ENCODE peak calls at places on chromosomes 2 and 18, in nine cellular contexts. L, Y, Q, Z, I, E, T, X and N are unnamed samples. For H3K36me3, the result is how much of the 10 kb centered on the place peaks cover.

GRCh38 chr2:35973737-35974132 is 381.8 kb upstream of the CRIM1 start:
- DNase-seq in Q (no peak), T (peak), I (no peak), Y (no peak), Z (no peak), L (peak), X (no peak), E (no peak), N (peak)

GRCh38 chr2:211068108-211068780 is 511.8 kb downstream of the CPS1 start:
- DNase-seq in E (no peak), X (no peak), L (no peak), I (no peak), Q (no peak), Y (no peak), Z (no peak), T (no peak), N (no peak)

GRCh38 chr2:20473128-20473527 is 26.3 kb downstream of the RHOB start:
- DNase-seq in L (no peak), E (no peak), Q (peak), T (no peak), I (no peak), Z (no peak), Y (no peak), X (no peak), N (peak)

GRCh38 chr2:118509319-118510016 is 338.0 kb downstream of the EN1 start:
- DNase-seq in Z (no peak), T (no peak), E (no peak), L (no peak), Q (no peak), Y (no peak), X (no peak), I (no peak), N (no peak)

GRCh38 chr2:134457353-134457752 is 203.5 kb downstream of the MGAT5 start:
- DNase-seq in Z (no peak), L (no peak), X (no peak), E (no peak), Y (no peak), T (peak), I (no peak), Q (peak), N (no peak)

GRCh38 chr18:63138469-63139340 is 180.9 kb downstream of the BCL2 start:
- DNase-seq in E (no peak), L (no peak), I (no peak), T (no peak), Y (no peak), Z (no peak), X (no peak), Q (no peak), N (no peak)

GRCh38 chr2:263774-264492 is at the start of gene SH3YL1:
- DNase-seq in Y (peak), Q (peak), X (no peak), L (peak), Z (no peak), I (peak), E (no peak), T (peak), N (no peak)

GRCh38 chr2:187544371-187545080 is 9.7 kb downstream of the TFPI start:
- DNase-seq in T (no peak), X (no peak), Q (no peak), Y (peak), E (no peak), I (no peak), Z (no peak), L (peak), N (peak)

GRCh38 chr18:5197461-5197860 is 404 bp upstream of the AKAIN1 start:
- DNase-seq in Y (no peak), X (no peak), Q (no peak), E (no peak), Z (no peak), L (no peak), T (no peak), I (no peak), N (no peak)

GRCh38 chr2:177117755-177118154 is 94.8 kb upstream of the HNRNPA3 start:
- DNase-seq in I (no peak), Q (no peak), L (peak), E (no peak), T (no peak), Z (no peak), Y (no peak), X (no peak), N (no peak)

GRCh38 chr2:137937246-137937645 is 27.0 kb upstream of the HNMT start:
- DNase-seq in E (no peak), L (no peak), Y (no peak), T (no peak), Q (no peak), X (no peak), Z (no peak), I (no peak), N (no peak)

GRCh38 chr2:46784278-46784677 is 131.3 kb downstream of the MCFD2 start:
- DNase-seq in L (no peak), X (no peak), I (no peak), Y (no peak), Z (no peak), T (no peak), Q (no peak), E (no peak), N (no peak)

GRCh38 chr2:107687087-107687486 is 139.6 kb upstream of the RGPD4 start:
- DNase-seq in Q (no peak), Y (no peak), L (no peak), X (no peak), T (no peak), I (no peak), Z (no peak), E (no peak), N (no peak)

GRCh38 chr2:120952318-120952717 is 216.7 kb downstream of the GLI2 start:
- DNase-seq in E (no peak), Q (no peak), I (no peak), Y (no peak), L (no peak), Z (peak), X (no peak), T (no peak), N (no peak)

GRCh38 chr2:235588750-235589149 is 94.9 kb downstream of the AGAP1 start:
- DNase-seq in L (no peak), I (peak), T (peak), Y (no peak), Q (no peak), Z (no peak), X (no peak), E (no peak), N (no peak)

GRCh38 chr2:222706616-222707015 is 35.2 kb downstream of the MOGAT1 start:
- DNase-seq in X (no peak), L (no peak), T (no peak), Z (no peak), Y (no peak), I (no peak), Q (no peak), E (no peak), N (no peak)

GRCh38 chr18:13615432-13615861 is 110.9 kb downstream of the FAM210A start:
- DNase-seq in Y (no peak), E (no peak), I (no peak), Q (no peak), T (no peak), L (no peak), X (no peak), Z (no peak), N (no peak)

GRCh38 chr2:26702025-26702424 is 9.5 kb downstream of the KCNK3 start:
- DNase-seq in L (no peak), Q (no peak), Y (no peak), T (no peak), I (no peak), X (no peak), Z (peak), E (no peak), N (no peak)

GRCh38 chr2:170155022-170155722 is 22.8 kb upstream of the MYO3B start:
- DNase-seq in I (no peak), X (peak), L (peak), E (no peak), Z (peak), T (no peak), Q (no peak), Y (no peak), N (no peak)

GRCh38 chr2:84478867-84479266 is 19.8 kb upstream of the SUCLG1 start:
- DNase-seq in Q (no peak), T (no peak), Y (no peak), Z (no peak), X (no peak), E (no peak), L (no peak), I (no peak), N (no peak)

GRCh38 chr2:134839649-134840048 is 1.2 kb downstream of the ACMSD start:
- DNase-seq in X (no peak), I (no peak), Z (no peak), T (no peak), L (no peak), Q (no peak), E (no peak), Y (no peak), N (no peak)

GRCh38 chr18:73947180-73947989 is 200.2 kb downstream of the FBXO15 start:
- DNase-seq in E (no peak), Y (no peak), I (no peak), Z (peak), Q (no peak), X (no peak), L (no peak), T (no peak), N (no peak)

GRCh38 chr18:45664824-45665763 is 49.8 kb downstream of the SLC14A2 start:
- DNase-seq in Z (peak), L (peak), E (peak), T (peak), X (peak), Q (peak), I (peak), Y (no peak), N (peak)

GRCh38 chr2:145020139-145020538 is 500.2 kb upstream of the ZEB2 start:
- DNase-seq in L (no peak), E (no peak), Z (no peak), I (no peak), Y (no peak), T (no peak), X (no peak), Q (no peak), N (no peak)

GRCh38 chr2:33425156-33425555 is 51.3 kb upstream of the RASGRP3 start:
- DNase-seq in X (no peak), L (no peak), E (no peak), T (no peak), I (no peak), Z (no peak), Y (no peak), Q (no peak), N (no peak)

GRCh38 chr2:33068261-33068660 is 121.5 kb downstream of the LTBP1 start:
- DNase-seq in T (no peak), E (no peak), L (no peak), Y (no peak), Q (no peak), X (no peak), I (no peak), Z (peak), N (no peak)

GRCh38 chr2:199895406-199895805 is 15.7 kb upstream of the C2orf69 start:
- DNase-seq in Y (no peak), X (no peak), I (no peak), E (no peak), T (no peak), Q (no peak), L (no peak), Z (no peak), N (no peak)

GRCh38 chr2:133836220-133836619 is 268.0 kb upstream of the NCKAP5 start:
- DNase-seq in X (no peak), L (no peak), I (no peak), T (no peak), Q (no peak), E (no peak), Y (no peak), Z (no peak), N (no peak)

GRCh38 chr18:8212893-8213805 is 396.1 kb upstream of the RAB12 start:
- DNase-seq in I (no peak), Q (no peak), E (no peak), X (no peak), Y (no peak), T (no peak), L (no peak), Z (peak), N (no peak)

GRCh38 chr2:88950010-88950409 is 258.5 kb downstream of the RPIA start:
- DNase-seq in I (no peak), E (no peak), X (no peak), Q (no peak), Y (no peak), T (no peak), L (peak), Z (no peak), N (no peak)

GRCh38 chr2:63544017-63544627 is 44.2 kb downstream of the WDPCP start:
- DNase-seq in Q (no peak), E (no peak), T (no peak), L (peak), X (no peak), Y (no peak), I (no peak), Z (peak), N (no peak)

GRCh38 chr2:40435426-40436092 is 16.3 kb downstream of the SLC8A1 start:
- DNase-seq in L (no peak), Q (no peak), I (no peak), E (no peak), Y (no peak), T (no peak), X (no peak), Z (no peak), N (no peak)

GRCh38 chr2:238865015-238865719 is 17.3 kb downstream of the TWIST2 start:
- DNase-seq in X (no peak), Y (no peak), Z (no peak), L (no peak), T (no peak), Q (no peak), I (no peak), E (no peak), N (no peak)

GRCh38 chr18:41809652-41810051 is 145.4 kb upstream of the PIK3C3 start:
- DNase-seq in Q (no peak), Y (no peak), T (no peak), E (no peak), L (no peak), Z (no peak), X (no peak), I (no peak), N (no peak)

GRCh38 chr18:63180971-63181376 is 138.6 kb downstream of the BCL2 start:
- DNase-seq in Q (no peak), X (no peak), I (no peak), E (no peak), Y (no peak), T (no peak), L (no peak), Z (no peak), N (no peak)

GRCh38 chr2:233922471-233922870 is 5.3 kb downstream of the TRPM8 start:
- DNase-seq in Y (no peak), X (no peak), L (no peak), I (no peak), E (no peak), T (no peak), Q (no peak), Z (peak), N (no peak)

GRCh38 chr18:12838178-12838634 is 45.8 kb downstream of the PTPN2 start:
- DNase-seq in I (peak), Q (peak), E (no peak), Z (peak), X (no peak), T (peak), L (no peak), Y (peak), N (peak)

GRCh38 chr2:225429718-225430117 is 30.2 kb downstream of the NYAP2 start:
- DNase-seq in T (peak), L (no peak), Y (no peak), Q (peak), X (no peak), I (no peak), Z (peak), E (no peak), N (no peak)

DNA sequence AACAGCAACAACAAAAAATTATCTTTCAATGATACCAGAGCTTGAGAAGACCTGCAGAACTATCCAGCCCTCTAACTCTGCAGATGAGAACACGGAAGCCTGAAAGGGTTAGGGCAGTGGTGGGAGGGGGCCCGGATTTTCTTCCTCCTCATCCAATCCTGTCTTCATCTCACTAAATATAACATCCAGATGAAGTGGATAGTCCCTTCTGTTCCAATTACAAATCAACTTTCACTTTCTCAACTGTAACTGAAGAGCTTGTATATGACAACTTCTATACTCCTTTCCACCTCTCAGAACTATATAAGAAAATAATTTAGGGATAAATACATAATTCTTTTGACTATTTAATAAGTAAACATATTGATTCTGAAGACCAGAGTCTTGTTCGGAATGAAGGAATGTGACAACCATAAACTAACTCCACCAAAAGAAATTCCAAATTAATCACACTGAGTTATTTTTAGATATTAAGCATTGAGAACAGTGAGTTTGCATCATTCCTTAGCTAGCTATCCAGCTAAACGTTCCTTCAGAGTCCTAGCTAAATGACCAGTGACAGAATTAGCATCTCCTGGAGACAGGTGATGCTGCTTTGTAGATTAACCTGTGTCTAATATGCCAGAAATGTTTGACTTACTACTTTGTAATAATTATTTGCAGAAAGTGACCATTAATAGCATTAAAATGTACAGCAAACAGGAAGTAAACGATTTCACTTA is 32.7 kb downstream of the SFT2D3 start:
- DNase-seq in Y (no peak), X (no peak), Z (peak), Q (no peak), T (no peak), L (no peak), I (no peak), E (no peak), N (no peak)
- H3K4me3 ChIP-seq in Y (no peak), X (no peak), Z (no peak), Q (peak), T (no peak), L (no peak), I (no peak), E (no peak), N (no peak)

DNA sequence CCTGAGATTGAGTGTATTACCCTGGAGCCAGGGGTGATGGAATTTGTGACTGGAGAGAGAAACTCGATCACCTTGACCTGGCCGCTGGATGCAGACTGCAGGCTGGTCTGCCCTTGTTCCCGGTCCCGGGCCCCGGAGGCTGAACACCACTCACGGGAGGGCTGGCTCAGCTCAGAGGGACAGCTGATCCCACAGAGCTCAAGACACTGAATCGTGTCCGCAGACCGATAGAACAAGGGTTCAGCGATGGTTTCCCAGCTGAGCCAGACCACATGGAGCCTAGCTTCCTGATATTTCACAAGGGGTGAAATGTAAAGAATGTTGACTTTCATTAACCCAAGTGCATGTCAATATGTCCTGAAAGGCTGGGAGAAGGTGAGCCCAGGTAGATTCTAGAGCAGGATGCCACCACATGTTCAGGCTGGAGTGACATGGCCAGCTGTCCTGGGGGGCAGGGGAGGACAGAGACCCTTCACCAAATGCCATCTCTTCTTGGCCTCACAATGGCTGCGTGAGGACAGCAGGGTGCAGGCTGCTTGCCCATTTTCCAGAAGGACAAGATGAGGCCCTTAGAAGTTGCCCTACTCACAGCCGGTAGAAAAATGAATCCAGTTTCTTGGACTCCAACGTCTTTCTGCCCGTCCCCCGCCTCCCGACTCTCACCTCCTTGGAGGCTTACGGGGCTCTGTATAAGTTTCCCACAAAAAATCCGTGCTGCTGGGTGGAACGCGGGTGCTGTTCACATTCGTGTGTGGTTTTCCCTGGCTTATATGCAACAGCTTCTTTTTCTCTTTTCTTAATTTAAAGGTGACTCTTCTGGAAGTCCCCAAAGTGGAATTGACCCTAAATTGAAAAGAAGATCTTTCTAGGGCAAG is 50.9 kb downstream of the DDX1 start:
- DNase-seq in T (no peak), Q (no peak), L (no peak), I (no peak), Y (no peak), Z (no peak), E (no peak), X (no peak), N (no peak)
- TF ChIP-seq POLR2A in T (no peak), Q (no peak), L (no peak), I (no peak), Y (no peak), Z (no peak), E (no peak), X (no peak), N (no peak)

GRCh38 chr2:68796306-68796905 is 61.8 kb downstream of the ARHGAP25 start:
- DNase-seq in Q (no peak), E (no peak), Z (peak), L (peak), X (no peak), I (no peak), Y (no peak), T (no peak), N (no peak)
- H3K36me3 ChIP-seq in Q (under half), E (under half), Z (under half), L (under half), X (under half), I (under half), Y (under half), T (under half), N (under half)

GRCh38 chr2:109141727-109142283 is 12.8 kb downstream of the SH3RF3 start:
- DNase-seq in X (no peak), L (no peak), I (no peak), Y (no peak), T (no peak), Q (no peak), E (no peak), Z (no peak), N (no peak)
- H3K4me3 ChIP-seq in X (no peak), L (no peak), I (no peak), Y (no peak), T (no peak), Q (no peak), E (no peak), Z (no peak), N (no peak)

GRCh38 chr2:236731767-236732580 is 162.3 kb downstream of the ACKR3 start:
- DNase-seq in L (no peak), I (peak), E (peak), T (peak), Q (no peak), X (no peak), Z (peak), Y (no peak), N (peak)
- TF ChIP-seq POLR2A in L (no peak), I (no peak), E (no peak), T (no peak), Q (no peak), X (no peak), Z (no peak), Y (no peak), N (no peak)

GRCh38 chr2:112758701-112759100 is 5.7 kb downstream of the CKAP2L start:
- DNase-seq in T (no peak), Z (no peak), E (no peak), I (no peak), L (no peak), X (no peak), Q (no peak), Y (no peak), N (no peak)
- H3K36me3 ChIP-seq in T (under half), Z (under half), E (under half), I (under half), L (under half), X (half or more), Q (under half), Y (under half), N (under half)